ENCODE peak calls at places on chromosomes 16 and 17, in ten cellular contexts. Y is breast epithelium, X is aorta, K is hepatocyte, J is mammary epithelial cell, I is prostate gland, D is left ventricle myocardium inferior, A is tibial artery, B is Panc1, V is A549. U is an unnamed sample.
A peak's percentile ranks its signal among the peaks of the same experiment; 100 is the strongest.

GRCh38 chr17:74393323-74393942 is 26.1 kb downstream of the GPR142 start:
- DNase-seq in B (no peak), J (no peak), X (no peak), V (no peak), Y (no peak), D (no peak), K (no peak), A (no peak), I (no peak), U (peak; percentile 24)

GRCh38 chr17:64063766-64064224 is 43.4 kb upstream of the ICAM2 start:
- DNase-seq in A (peak; percentile 47), I (peak; percentile 78), V (peak; percentile 53), D (peak; percentile 45), Y (no peak), X (no peak), B (no peak), K (peak; percentile 80), J (no peak), U (no peak)

GRCh38 chr17:8109669-8110455 is 8.5 kb downstream of the ALOXE3 start:
- DNase-seq in I (peak; percentile 65), X (peak; percentile 69), J (peak; percentile 38), V (peak; percentile 75), D (peak; percentile 45), Y (peak; percentile 66), B (no peak), K (peak; percentile 90), A (no peak), U (no peak)

GRCh38 chr17:45915263-45915662 is 20.9 kb downstream of the MAPT start:
- DNase-seq in A (no peak), D (no peak), I (no peak), Y (no peak), B (no peak), X (no peak), V (no peak), K (no peak), J (no peak), U (no peak)

GRCh38 chr16:4615389-4616046 is 830 bp upstream of the UBALD1 start:
- DNase-seq in K (no peak), Y (peak; percentile 52), A (no peak), I (no peak), V (no peak), J (no peak), X (no peak), D (peak; percentile 36), B (no peak), U (no peak)

GRCh38 chr17:38967290-38967738 is at the start of gene FBXO47:
- DNase-seq in B (no peak), I (peak; percentile 87), A (peak; percentile 95), V (peak; percentile 92), K (peak; percentile 93), X (peak; percentile 95), J (peak; percentile 82), Y (peak; percentile 86), D (peak; percentile 94), U (peak; percentile 89)

GRCh38 chr17:50783905-50784304 is 16.6 kb upstream of the ANKRD40CL start:
- DNase-seq in I (no peak), X (no peak), D (no peak), K (no peak), V (no peak), A (no peak), Y (no peak), J (no peak), B (no peak), U (no peak)

GRCh38 chr17:66682293-66682692 is 152.6 kb upstream of the CACNG5 start:
- DNase-seq in D (no peak), J (no peak), I (no peak), B (no peak), A (no peak), X (no peak), V (no peak), K (no peak), Y (no peak), U (no peak)

GRCh38 chr16:4664538-4665418 is 28.6 kb upstream of the NUDT16L1 start:
- DNase-seq in D (peak; percentile 45), K (no peak), I (no peak), B (no peak), V (no peak), J (peak; percentile 54), X (peak; percentile 62), Y (no peak), A (no peak), U (no peak)

GRCh38 chr17:82703036-82703745 is 4.7 kb upstream of the RAB40B start:
- DNase-seq in Y (no peak), J (no peak), I (no peak), V (no peak), B (no peak), A (no peak), D (no peak), K (no peak), X (no peak), U (no peak)

GRCh38 chr17:14118951-14119350 is 49.6 kb downstream of the COX10 start:
- DNase-seq in V (no peak), Y (no peak), K (no peak), X (no peak), J (no peak), I (no peak), B (no peak), D (no peak), A (no peak), U (no peak)

GRCh38 chr17:4270746-4271145 is 7.0 kb upstream of the ANKFY1 start:
- DNase-seq in K (no peak), B (no peak), D (no peak), X (no peak), I (no peak), Y (no peak), J (no peak), V (no peak), A (no peak), U (no peak)

GRCh38 chr17:4272213-4272975 is 8.6 kb upstream of the ANKFY1 start:
- DNase-seq in J (no peak), K (no peak), D (no peak), V (no peak), Y (no peak), I (no peak), X (no peak), B (no peak), A (no peak), U (no peak)

GRCh38 chr17:4276514-4276913 is 12.7 kb upstream of the ANKFY1 start:
- DNase-seq in Y (no peak), A (no peak), B (no peak), X (no peak), I (no peak), V (no peak), J (no peak), D (no peak), K (no peak), U (no peak)
- H3K27ac ChIP-seq in Y (no peak overlapping the region), A (no peak overlapping the region), B (no peak overlapping the region), X (no peak overlapping the region), I (no peak overlapping the region), V (no peak overlapping the region), J (no peak overlapping the region), D (no peak overlapping the region), K (no peak overlapping the region), U (peak overlapping the region; percentile 82)

DNA sequence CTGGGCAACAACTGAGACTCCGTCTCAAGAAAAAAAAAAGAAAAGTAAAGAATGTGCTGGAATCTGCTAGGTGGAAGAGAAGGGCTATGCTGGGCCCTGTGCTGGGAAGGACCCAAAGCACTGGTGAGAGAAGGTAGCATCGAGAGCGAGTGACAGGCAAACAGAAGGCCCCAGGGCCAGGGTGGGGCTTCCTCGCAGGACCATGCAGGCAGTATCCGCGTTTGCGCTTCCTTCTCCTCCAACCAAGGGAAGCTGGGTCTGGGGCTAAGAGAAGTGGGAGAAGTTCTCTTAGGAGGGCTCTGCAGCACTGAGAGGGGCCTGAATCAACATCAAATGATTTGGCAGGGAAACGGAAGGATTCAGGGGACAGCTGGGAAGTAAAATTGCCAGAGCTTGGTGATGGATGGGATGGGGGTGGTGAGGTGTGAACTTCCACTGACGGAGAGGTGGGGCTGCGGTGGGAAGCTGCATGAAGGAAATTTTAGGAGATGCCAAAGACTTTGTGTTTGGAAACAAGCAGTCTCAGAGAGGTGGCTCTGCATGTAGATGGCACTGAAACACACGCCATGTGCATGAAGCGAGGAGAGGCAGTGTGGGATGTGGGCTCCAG is 5.2 kb upstream of the ECI1 start:
- DNase-seq in V (no peak), I (no peak), B (no peak), Y (no peak), X (no peak), D (no peak), A (no peak), K (no peak), J (no peak), U (no peak)
- H3K27ac ChIP-seq in V (no peak overlapping the region), I (no peak overlapping the region), B (no peak overlapping the region), Y (no peak overlapping the region), X (no peak overlapping the region), D (no peak overlapping the region), A (no peak overlapping the region), K (no peak overlapping the region), J (no peak overlapping the region), U (no peak overlapping the region)

GRCh38 chr17:27513849-27514248 is 57.6 kb downstream of the KSR1 start:
- DNase-seq in A (no peak), X (no peak), D (no peak), B (no peak), V (no peak), Y (no peak), I (no peak), K (no peak), J (no peak), U (no peak)

GRCh38 chr17:27512511-27513346 is 56.5 kb downstream of the KSR1 start:
- DNase-seq in A (no peak), J (no peak), I (no peak), D (no peak), K (no peak), X (no peak), B (no peak), Y (no peak), V (no peak), U (no peak)

GRCh38 chr17:27514595-27515413 is 58.6 kb downstream of the KSR1 start:
- DNase-seq in D (no peak), I (no peak), J (no peak), X (no peak), K (no peak), V (no peak), B (no peak), A (no peak), Y (no peak), U (no peak)

GRCh38 chr17:27511154-27511553 is 54.9 kb downstream of the KSR1 start:
- DNase-seq in V (no peak), B (no peak), J (no peak), X (no peak), D (no peak), A (no peak), Y (no peak), I (no peak), K (no peak), U (no peak)

DNA sequence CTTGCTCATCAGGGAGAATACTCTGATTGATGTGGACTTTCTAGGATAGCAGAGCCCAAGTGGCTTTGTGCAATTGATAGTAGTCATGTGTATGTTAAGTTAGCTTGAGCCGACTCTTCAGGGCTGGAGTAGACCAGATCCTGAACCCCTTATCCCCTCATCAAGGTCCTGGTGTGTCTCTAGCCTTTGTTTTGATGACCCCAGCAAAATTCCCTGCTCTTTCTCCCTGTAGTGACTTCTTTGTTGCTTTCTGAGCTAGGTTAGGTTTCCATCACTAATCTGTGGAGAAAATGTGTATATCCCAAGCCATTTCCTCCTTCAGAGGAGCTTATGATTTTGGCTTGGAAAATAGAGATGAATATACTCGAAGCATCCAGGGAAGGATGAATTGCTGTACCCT is 55.7 kb downstream of the KSR1 start:
- DNase-seq in B (no peak), X (no peak), J (no peak), A (no peak), K (no peak), V (no peak), I (no peak), D (no peak), Y (no peak), U (no peak)
- H3K27ac ChIP-seq in B (no peak overlapping the region), X (no peak overlapping the region), J (no peak overlapping the region), A (no peak overlapping the region), K (peak overlapping the region; percentile 49), V (no peak overlapping the region), I (no peak overlapping the region), D (no peak overlapping the region), Y (no peak overlapping the region), U (peak overlapping the region; percentile 77)

GRCh38 chr17:81601525-81602120 is 35.3 kb downstream of the NPLOC4 start:
- DNase-seq in A (peak; percentile 30), D (no peak), V (peak; percentile 80), J (peak; percentile 36), K (peak; percentile 80), X (peak; percentile 41), Y (no peak), I (peak; percentile 52), B (peak; percentile 42), U (no peak)
- H3K27ac ChIP-seq in A (no peak overlapping the region), D (no peak overlapping the region), V (peak overlapping the region; percentile 5), J (no peak overlapping the region), K (no peak overlapping the region), X (no peak overlapping the region), Y (no peak overlapping the region), I (no peak overlapping the region), B (peak overlapping the region; percentile 82), U (no peak overlapping the region)